ENCODE peak calls at places on chromosomes 5 and 9, in four cellular contexts. S is psoas muscle, E is NT2/D1, Z is IMR-90. N is an unnamed sample. For H3K27me3 and H3K36me3, the result is how much of the 10 kb centered on the place peaks cover.

GRCh38 chr5:29982446-29982845 is 1211.0 kb upstream of the CDH6 start:
- DNase-seq in Z (no peak), S (no peak), E (no peak), N (no peak)

GRCh38 chr9:85969727-85970126 is 28.8 kb downstream of the NAA35 start:
- DNase-seq in S (no peak), E (no peak), Z (no peak), N (no peak)

GRCh38 chr5:173094012-173094661 is 38.0 kb downstream of the CREBRF start:
- DNase-seq in S (no peak), E (no peak), Z (peak), N (no peak)

GRCh38 chr5:160769264-160769663 is 82.7 kb downstream of the ATP10B start:
- DNase-seq in E (no peak), Z (no peak), S (no peak), N (no peak)

GRCh38 chr9:124306098-124306735 is 48.5 kb downstream of the NEK6 start:
- DNase-seq in E (no peak), S (no peak), Z (peak), N (no peak)

GRCh38 chr5:60595183-60595582 is 104.8 kb downstream of the DEPDC1B start:
- DNase-seq in S (no peak), E (no peak), Z (no peak), N (no peak)

GRCh38 chr5:75668988-75669760 is 48.1 kb downstream of the POC5 start:
- DNase-seq in E (no peak), Z (peak), S (no peak), N (no peak)

GRCh38 chr5:76546497-76547102 is 76.6 kb downstream of the F2RL2 start:
- DNase-seq in S (no peak), E (no peak), Z (no peak), N (no peak)

GRCh38 chr5:98986556-98986955 is 57.7 kb upstream of the CHD1 start:
- DNase-seq in Z (no peak), S (no peak), E (no peak), N (no peak)

GRCh38 chr5:135651156-135651555 is 72.4 kb upstream of the CXCL14 start:
- DNase-seq in E (no peak), Z (peak), S (no peak), N (no peak)

GRCh38 chr9:110180386-110180712 is 27.6 kb downstream of the C9orf152 start:
- DNase-seq in Z (no peak), E (no peak), S (no peak), N (no peak)

GRCh38 chr9:123611228-123611627 is 255.2 kb downstream of the CRB2 start:
- DNase-seq in Z (peak), E (no peak), S (no peak), N (no peak)

GRCh38 chr9:98132806-98133631 is 14.0 kb upstream of the TRIM14 start:
- DNase-seq in S (no peak), Z (no peak), E (no peak), N (peak)

GRCh38 chr9:89814340-89815040 is 209.7 kb downstream of the GADD45G start:
- DNase-seq in E (no peak), Z (peak), S (no peak), N (peak)

GRCh38 chr5:137737349-137738256 is 1.7 kb upstream of the KLHL3 start:
- DNase-seq in E (no peak), S (no peak), Z (peak), N (no peak)

GRCh38 chr5:5887818-5888217 is 465.3 kb downstream of the ICE1 start:
- DNase-seq in S (no peak), E (no peak), Z (no peak), N (no peak)

GRCh38 chr5:5886353-5886752 is 463.9 kb downstream of the ICE1 start:
- DNase-seq in E (no peak), Z (no peak), S (no peak), N (peak)

GRCh38 chr5:5886812-5887486 is 464.5 kb downstream of the ICE1 start:
- DNase-seq in E (no peak), S (peak), Z (no peak), N (peak)

GRCh38 chr5:5884593-5884992 is 462.1 kb downstream of the ICE1 start:
- DNase-seq in Z (no peak), E (no peak), S (no peak), N (no peak)

DNA sequence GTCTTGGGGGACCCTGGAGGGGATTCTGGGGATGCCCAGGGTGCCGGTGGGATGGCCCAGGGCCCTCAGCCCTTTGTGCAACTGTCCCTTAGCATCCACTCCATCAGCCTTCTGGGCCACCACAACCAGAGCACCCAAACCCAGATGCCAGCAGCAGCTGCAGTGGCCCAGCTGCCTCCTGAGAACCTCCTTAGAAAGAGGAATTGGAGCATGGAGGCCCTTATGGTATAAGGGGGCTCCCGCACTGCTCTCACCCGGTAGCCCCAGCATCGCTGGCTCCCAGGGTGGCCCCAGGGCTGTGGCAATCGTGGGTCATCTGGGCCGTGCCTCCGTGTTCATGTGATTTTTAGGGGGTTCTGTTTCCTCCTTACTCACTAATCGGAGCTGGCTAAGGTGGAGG is 463.3 kb downstream of the ICE1 start:
- DNase-seq in Z (no peak), E (no peak), S (no peak), N (no peak)
- H3K27me3 ChIP-seq in Z (under half), E (under half), S (under half), N (under half)

GRCh38 chr5:1488882-1489680 is 34.7 kb downstream of the LPCAT1 start:
- DNase-seq in Z (peak), S (no peak), E (no peak), N (no peak)
- H3K4me3 ChIP-seq in Z (no peak), S (no peak), E (no peak), N (no peak)

GRCh38 chr5:177620560-177620959 is 20.6 kb downstream of the B4GALT7 start:
- DNase-seq in S (no peak), Z (no peak), E (no peak), N (no peak)
- H3K36me3 ChIP-seq in S (under half), Z (under half), E (under half), N (under half)

DNA sequence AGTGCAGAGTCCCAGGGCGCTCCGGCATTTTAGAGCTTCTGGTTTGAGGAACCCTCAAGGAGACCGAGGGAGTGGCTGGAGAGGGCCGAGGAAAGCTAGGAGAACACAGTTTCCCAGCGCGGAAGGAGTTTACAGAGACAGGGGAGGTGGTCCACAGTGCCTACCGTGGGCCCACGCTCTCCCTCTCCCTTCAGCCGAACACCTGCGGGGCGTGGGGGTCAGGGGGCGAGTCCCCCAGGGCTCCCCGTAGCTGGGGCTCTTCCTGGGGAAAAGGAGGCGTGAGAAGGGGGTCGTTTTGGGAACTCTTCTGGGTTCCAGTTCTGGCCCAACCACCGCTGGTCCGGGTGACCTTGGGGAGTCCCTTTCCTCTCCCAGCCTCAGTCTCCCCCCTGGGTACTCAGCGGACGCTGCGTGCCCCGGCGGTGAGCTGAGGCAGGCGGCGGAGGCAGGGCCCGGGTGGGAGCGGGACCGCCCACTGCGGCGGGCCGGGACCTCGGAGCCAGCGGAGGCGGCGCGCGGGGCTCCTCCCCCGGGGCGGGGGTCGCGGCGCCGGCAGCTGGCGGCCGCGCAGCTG is 368 bp upstream of the FRMPD1 start:
- DNase-seq in S (no peak), E (no peak), Z (no peak), N (no peak)
- H3K27me3 ChIP-seq in S (under half), E (half or more), Z (half or more), N (half or more)

GRCh38 chr5:119028575-119028974 is 40.2 kb upstream of the DTWD2 start:
- DNase-seq in Z (no peak), E (no peak), S (no peak), N (no peak)

GRCh38 chr5:119033135-119033534 is 37.8 kb upstream of the DMXL1 start:
- DNase-seq in S (no peak), Z (no peak), E (no peak), N (peak)

GRCh38 chr5:119031905-119032304 is 39.0 kb upstream of the DMXL1 start:
- DNase-seq in E (no peak), Z (no peak), S (no peak), N (peak)

GRCh38 chr5:119032653-119033052 is 38.2 kb upstream of the DMXL1 start:
- DNase-seq in Z (peak), E (no peak), S (no peak), N (no peak)

GRCh38 chr5:119031047-119031886 is 39.6 kb upstream of the DMXL1 start:
- DNase-seq in E (no peak), S (no peak), Z (no peak), N (no peak)
- H3K4me3 ChIP-seq in E (no peak), S (no peak), Z (no peak), N (no peak)

GRCh38 chr5:41797672-41798071 is 72.6 kb downstream of the OXCT1 start:
- DNase-seq in E (no peak), Z (no peak), S (no peak), N (no peak)
- H3K36me3 ChIP-seq in E (under half), Z (under half), S (under half), N (under half)

GRCh38 chr9:131018621-131019020 is 9.6 kb downstream of the LAMC3 start:
- DNase-seq in E (no peak), Z (no peak), S (peak), N (peak)

GRCh38 chr9:131020862-131021261 is 11.9 kb downstream of the LAMC3 start:
- DNase-seq in S (no peak), Z (no peak), E (no peak), N (no peak)

GRCh38 chr9:131021785-131022184 is 12.8 kb downstream of the LAMC3 start:
- DNase-seq in S (peak), Z (no peak), E (no peak), N (no peak)

GRCh38 chr9:131019387-131020239 is 10.6 kb downstream of the LAMC3 start:
- DNase-seq in E (no peak), Z (no peak), S (peak), N (peak)

DNA sequence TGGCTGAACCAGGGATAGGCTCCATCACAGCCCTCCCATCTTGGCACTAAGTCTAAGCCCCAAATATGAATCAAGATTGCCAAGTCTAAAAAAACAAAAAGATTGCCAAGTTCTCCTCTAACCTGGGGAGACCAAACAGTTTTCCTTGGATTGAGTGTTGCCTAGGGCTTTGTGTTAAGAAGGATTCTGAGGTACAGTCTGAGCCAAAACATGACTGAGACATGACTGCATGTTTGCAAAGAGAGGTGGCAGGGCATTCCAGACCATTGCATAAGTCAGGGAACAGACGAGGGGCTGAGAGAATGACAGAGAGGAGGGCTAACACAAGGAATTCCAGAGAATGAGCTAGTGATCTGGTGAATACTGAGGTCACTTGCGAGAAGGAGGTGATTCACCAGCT is 11.4 kb downstream of the LAMC3 start:
- DNase-seq in E (no peak), S (peak), Z (peak), N (no peak)
- H3K27me3 ChIP-seq in E (under half), S (under half), Z (under half), N (under half)

DNA sequence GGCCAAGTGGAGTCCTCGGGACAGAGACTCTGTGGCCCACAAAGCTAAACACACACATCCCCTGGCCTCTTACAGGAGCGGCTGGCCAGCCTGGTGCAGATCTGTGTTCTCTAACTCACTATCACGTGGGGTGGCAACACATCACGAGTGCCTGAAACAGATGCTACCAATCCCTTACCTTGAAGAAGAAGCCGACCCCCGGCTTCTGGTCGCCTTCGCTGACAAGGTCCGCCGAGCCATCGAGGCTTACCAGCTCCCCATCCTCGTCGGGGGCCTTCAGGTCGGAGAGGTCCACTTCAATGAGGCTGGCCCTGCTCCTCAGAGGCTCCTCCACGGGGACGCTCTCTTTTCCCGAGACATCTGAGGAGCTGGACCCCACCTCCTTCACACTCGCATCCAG is 86.7 kb downstream of the CAMSAP1 start:
- DNase-seq in Z (no peak), E (no peak), S (no peak), N (no peak)
- H3K4me3 ChIP-seq in Z (no peak), E (no peak), S (no peak), N (no peak)

GRCh38 chr9:111429175-111429574 is 55.0 kb downstream of the ECPAS start:
- DNase-seq in E (no peak), S (no peak), Z (peak), N (no peak)

GRCh38 chr9:111427186-111427585 is 57.0 kb downstream of the ECPAS start:
- DNase-seq in E (no peak), Z (peak), S (no peak), N (no peak)

GRCh38 chr9:111423389-111423788 is 60.8 kb downstream of the ECPAS start:
- DNase-seq in Z (no peak), S (no peak), E (no peak), N (no peak)
- H3K36me3 ChIP-seq in Z (under half), S (under half), E (half or more), N (under half)

DNA sequence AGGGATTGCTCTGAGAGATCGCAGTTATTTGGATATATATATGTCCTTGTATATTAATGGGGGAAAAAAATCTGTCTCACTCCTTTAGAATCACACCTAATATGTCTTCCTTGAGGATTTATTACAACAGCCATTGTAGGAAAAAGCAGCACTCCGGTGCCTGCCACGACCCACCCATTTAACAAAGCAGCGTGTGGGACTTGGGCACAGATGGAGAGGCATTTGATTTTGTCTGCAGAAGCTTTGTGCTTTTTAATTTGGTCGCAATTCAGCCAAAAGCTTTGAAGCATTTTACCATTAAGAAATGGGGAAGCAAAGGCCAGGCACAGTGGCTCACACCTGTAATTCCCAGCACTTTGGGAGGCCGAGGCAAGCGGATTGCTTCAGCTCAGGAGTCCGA is 159.2 kb downstream of the SMARCA2 start:
- DNase-seq in S (no peak), E (no peak), Z (no peak), N (no peak)
- H3K27me3 ChIP-seq in S (under half), E (under half), Z (under half), N (under half)